ENCODE peak calls at places on chromosome 12, in seven cellular contexts. Y, R, G, C, Z, J and I are unnamed samples.
A peak's percentile ranks its signal among the peaks of the same experiment; 100 is the strongest.

GRCh38 chr12:29580971-29581370 is 83.5 kb upstream of the OVCH1 start:
- DNase-seq in Y (no peak), G (no peak), Z (no peak), J (no peak), C (no peak), R (no peak), I (no peak)

GRCh38 chr12:52026267-52026666 is 19.5 kb downstream of the TAMALIN start:
- DNase-seq in C (no peak), Z (no peak), J (no peak), R (no peak), Y (no peak), G (no peak), I (no peak)

GRCh38 chr12:102548543-102548942 is 68.2 kb upstream of the IGF1 start:
- DNase-seq in R (no peak), Z (peak; percentile 15), G (no peak), J (no peak), C (no peak), Y (peak; percentile 77), I (no peak)

GRCh38 chr12:459430-460258 is at the start of gene B4GALNT3:
- DNase-seq in R (no peak), G (peak; percentile 54), Y (peak; percentile 83), C (peak; percentile 72), J (peak; percentile 54), Z (peak; percentile 21), I (peak; percentile 37)

GRCh38 chr12:124904306-124905098 is 9.9 kb downstream of the UBC start:
- DNase-seq in C (peak; percentile 91), R (peak; percentile 94), G (peak; percentile 75), Z (peak; percentile 95), J (no peak), Y (peak; percentile 80), I (peak; percentile 82)

GRCh38 chr12:6620137-6620884 is 13.1 kb upstream of the CHD4 start:
- DNase-seq in Y (no peak), J (no peak), C (peak; percentile 59), R (no peak), Z (no peak), G (no peak), I (no peak)

GRCh38 chr12:27305673-27306504 is 26.7 kb upstream of the BMAL2 start:
- DNase-seq in J (peak; percentile 27), G (no peak), R (no peak), Z (peak; percentile 34), Y (no peak), C (no peak), I (no peak)

GRCh38 chr12:75933136-75933535 is 98.4 kb downstream of the PHLDA1 start:
- DNase-seq in Y (no peak), C (no peak), Z (no peak), G (no peak), J (peak; percentile 75), R (no peak), I (no peak)

GRCh38 chr12:51631591-51631990 is 40.6 kb downstream of the SCN8A start:
- DNase-seq in Y (no peak), C (no peak), J (peak; percentile 46), Z (peak; percentile 4), R (no peak), G (no peak), I (no peak)

GRCh38 chr12:65609359-65609771 is 214.9 kb upstream of the HMGA2 start:
- DNase-seq in Z (no peak), G (no peak), Y (no peak), R (no peak), C (no peak), J (peak; percentile 48), I (no peak)

GRCh38 chr12:89760783-89761182 is 52.1 kb upstream of the ATP2B1 start:
- DNase-seq in Z (no peak), R (no peak), G (no peak), C (no peak), J (no peak), Y (no peak), I (no peak)

GRCh38 chr12:42981379-42981778 is 391.8 kb upstream of the PRICKLE1 start:
- DNase-seq in C (no peak), G (no peak), Y (no peak), Z (no peak), J (no peak), R (no peak), I (no peak)

GRCh38 chr12:67921286-67921685 is 68.0 kb upstream of the IFNG-AS1 start:
- DNase-seq in Y (no peak), G (no peak), C (no peak), J (no peak), R (no peak), Z (no peak), I (no peak)

GRCh38 chr12:176321-177181 is 37.4 kb downstream of the SLC6A12 start:
- DNase-seq in J (no peak), C (no peak), G (no peak), Z (peak; percentile 7), Y (peak; percentile 56), R (no peak), I (no peak)

GRCh38 chr12:47767197-47767724 is 5.8 kb upstream of the SLC48A1 start:
- DNase-seq in G (peak; percentile 52), Y (peak; percentile 67), R (no peak), J (peak; percentile 52), Z (peak; percentile 79), C (peak; percentile 67), I (no peak)

GRCh38 chr12:12774791-12775190 is 10.7 kb upstream of the APOLD1 start:
- DNase-seq in J (no peak), Y (no peak), Z (no peak), C (no peak), G (peak; percentile 29), R (no peak), I (no peak)

GRCh38 chr12:2959508-2960431 is 573 bp downstream of the TEAD4 start:
- DNase-seq in J (no peak), Y (peak; percentile 30), Z (peak; percentile 54), G (peak; percentile 33), C (peak; percentile 35), R (no peak), I (no peak)

GRCh38 chr12:64780531-64781373 is 21.5 kb upstream of the GNS start:
- DNase-seq in G (peak; percentile 52), Y (peak; percentile 87), Z (no peak), C (peak; percentile 79), R (no peak), J (no peak), I (peak; percentile 39)

GRCh38 chr12:25716842-25717241 is 163.8 kb upstream of the LMNTD1 start:
- DNase-seq in C (no peak), G (no peak), Y (no peak), J (no peak), Z (no peak), R (no peak), I (no peak)

GRCh38 chr12:47935196-47935595 is 28.2 kb upstream of the TMEM106C start:
- DNase-seq in G (no peak), Z (no peak), C (no peak), Y (peak; percentile 28), R (no peak), J (no peak), I (no peak)

GRCh38 chr12:54371328-54372112 is 7.2 kb upstream of the GPR84 start:
- DNase-seq in G (no peak), Y (no peak), J (no peak), R (no peak), Z (no peak), C (no peak), I (no peak)

GRCh38 chr12:12172106-12172511 is 94.7 kb downstream of the LRP6 start:
- DNase-seq in R (no peak), C (no peak), Z (no peak), G (peak; percentile 32), Y (no peak), J (no peak), I (peak; percentile 56)

GRCh38 chr12:54277823-54278276 is 2.1 kb downstream of the CBX5 start:
- DNase-seq in G (no peak), J (no peak), C (no peak), R (no peak), Y (no peak), Z (peak; percentile 49), I (no peak)

GRCh38 chr12:55728932-55729591 is at the start of gene CD63:
- DNase-seq in Z (peak; percentile 93), R (peak; percentile 94), Y (peak; percentile 91), J (no peak), G (peak; percentile 89), C (peak; percentile 95), I (peak; percentile 79)

GRCh38 chr12:98582093-98582492 is 11.4 kb upstream of the SLC25A3 start:
- DNase-seq in G (no peak), J (peak; percentile 40), R (no peak), C (no peak), Z (no peak), Y (no peak), I (no peak)

GRCh38 chr12:110282956-110283817 is 2.1 kb downstream of the ATP2A2 start:
- DNase-seq in G (peak; percentile 19), J (no peak), Z (no peak), C (no peak), R (no peak), Y (no peak), I (no peak)

DNA sequence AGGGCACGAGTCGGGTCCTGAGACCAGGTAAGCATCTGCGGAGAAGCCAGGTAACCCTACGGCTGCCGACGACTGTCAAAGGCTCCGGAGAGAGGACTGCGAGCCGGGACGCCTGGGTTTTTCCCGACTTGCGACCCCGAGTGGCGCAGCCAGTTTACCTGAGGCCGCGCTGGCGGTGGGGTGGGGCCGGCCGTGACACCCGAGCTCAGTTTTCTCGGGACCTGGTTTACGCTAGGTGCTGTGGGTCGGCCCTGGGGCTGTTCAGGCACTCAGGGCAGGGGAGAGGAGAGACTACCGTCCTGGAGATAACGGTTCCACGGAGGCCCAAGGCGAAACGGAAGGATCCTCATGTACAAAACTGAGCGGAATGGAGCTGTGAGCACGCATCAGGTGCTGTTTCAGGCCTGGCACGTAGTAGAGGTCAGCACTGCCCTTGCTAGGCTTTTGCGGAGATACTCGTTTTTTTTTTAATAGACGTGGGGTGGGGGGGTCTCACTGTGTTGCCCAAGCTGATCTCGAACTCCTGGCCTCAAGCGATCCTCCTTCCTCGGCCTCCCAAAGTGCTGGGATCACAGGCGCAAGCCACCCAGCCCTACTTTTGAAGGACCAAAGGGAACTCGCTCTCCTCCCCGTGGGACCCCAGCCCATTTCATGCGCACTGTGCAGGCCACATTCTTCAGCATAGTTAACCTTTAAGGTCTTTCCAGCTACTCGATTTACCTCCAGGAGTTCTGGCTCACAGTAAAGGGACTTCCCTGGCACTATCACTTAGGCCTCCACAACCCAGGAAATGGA is 466 bp downstream of the MTRFR start:
- DNase-seq in J (no peak), Z (no peak), R (no peak), Y (no peak), G (no peak), C (no peak), I (no peak)
- TF ChIP-seq POLR2AphosphoS5 in J (no peak), Z (no peak), R (no peak), Y (no peak), G (no peak), C (no peak), I (no peak)

GRCh38 chr12:87266305-87266704 is 762.9 kb downstream of the C12orf50 start:
- DNase-seq in C (no peak), Z (no peak), G (no peak), J (no peak), R (no peak), Y (no peak), I (no peak)
- TF ChIP-seq CTCF in C (no peak), Z (no peak), G (no peak), J (peak; percentile 36), R (peak; percentile 9), Y (no peak), I (no peak)

GRCh38 chr12:94053676-94054075 is 94.7 kb upstream of the PLXNC1 start:
- DNase-seq in C (no peak), G (no peak), Y (no peak), R (no peak), J (no peak), Z (no peak), I (no peak)
- TF ChIP-seq POLR2AphosphoS5 in C (no peak), G (no peak), Y (no peak), R (no peak), J (no peak), Z (no peak), I (no peak)

GRCh38 chr12:23376238-23376637 is 573.2 kb downstream of the SOX5 start:
- DNase-seq in Y (no peak), Z (no peak), R (no peak), G (no peak), J (no peak), C (no peak), I (no peak)
- TF ChIP-seq CTCF in Y (no peak), Z (no peak), R (no peak), G (no peak), J (no peak), C (no peak), I (no peak)